ENCODE peak calls at places on chromosomes 7 and 10, in five cellular contexts. N is right lobe of liver, O is testis, F is pancreas, V is left lung. D is an unnamed sample.

GRCh38 chr10:58028597-58029366 is 238.9 kb downstream of the IPMK start:
- DNase-seq in O (no peak), F (no peak), N (no peak), V (no peak), D (no peak)

GRCh38 chr10:132432176-132432540 is 35.2 kb downstream of the PWWP2B start:
- DNase-seq in F (peak; percentile 32), N (no peak), V (no peak), O (no peak), D (no peak)

GRCh38 chr10:129972145-129972965 is 8.3 kb upstream of the EBF3 start:
- DNase-seq in V (no peak), O (no peak), N (no peak), F (no peak), D (no peak)

GRCh38 chr7:85928500-85928899 is 715.2 kb upstream of the GRM3 start:
- DNase-seq in V (no peak), F (no peak), N (no peak), O (no peak), D (no peak)

GRCh38 chr10:62580396-62580795 is 206.2 kb downstream of the ZNF365 start:
- DNase-seq in V (no peak), F (no peak), N (no peak), O (no peak), D (no peak)

GRCh38 chr7:155214328-155214986 is 83.2 kb upstream of the INSIG1 start:
- DNase-seq in F (peak; percentile 78), V (peak; percentile 33), O (peak; percentile 64), N (peak; percentile 69), D (no peak)

GRCh38 chr10:43216931-43217562 is 49.8 kb downstream of the RASGEF1A start:
- DNase-seq in V (peak; percentile 13), O (no peak), F (peak; percentile 4), N (peak; percentile 45), D (no peak)

GRCh38 chr7:127674361-127674760 is 22.4 kb downstream of the SND1 start:
- DNase-seq in V (no peak), F (no peak), N (no peak), O (no peak), D (no peak)

GRCh38 chr7:73885975-73886798 is 25.2 kb downstream of the TMEM270 start:
- DNase-seq in O (peak; percentile 80), V (no peak), F (no peak), N (no peak), D (peak; percentile 63)

GRCh38 chr7:7177044-7177517 is 5.3 kb upstream of the C1GALT1 start:
- DNase-seq in V (no peak), F (no peak), O (no peak), N (no peak), D (no peak)

GRCh38 chr10:43931308-43931930 is 282.7 kb upstream of the ZNF32 start:
- DNase-seq in O (no peak), N (no peak), V (no peak), F (no peak), D (no peak)

GRCh38 chr7:32259917-32260596 is 189.8 kb upstream of the PDE1C start:
- DNase-seq in V (no peak), O (no peak), N (no peak), F (peak; percentile 23), D (no peak)

GRCh38 chr10:84328303-84329093 is at the start of gene CCSER2:
- DNase-seq in V (peak; percentile 99), O (peak; percentile 99), F (peak; percentile 100), N (peak; percentile 99), D (peak; percentile 99)

GRCh38 chr7:49400891-49401550 is 372.4 kb upstream of the VWC2 start:
- DNase-seq in V (no peak), O (no peak), F (no peak), N (no peak), D (no peak)

GRCh38 chr7:88224596-88225275 is 4.9 kb upstream of the SRI start:
- DNase-seq in O (no peak), N (no peak), V (no peak), F (no peak), D (no peak)

GRCh38 chr7:100642534-100642907 is 1.2 kb upstream of the TFR2 start:
- DNase-seq in O (no peak), F (no peak), V (no peak), N (peak; percentile 91), D (no peak)

GRCh38 chr7:64904008-64904407 is 935 bp downstream of the ZNF273 start:
- DNase-seq in F (no peak), V (no peak), N (no peak), O (no peak), D (no peak)

GRCh38 chr10:31836569-31837406 is 91.8 kb downstream of the ARHGAP12 start:
- DNase-seq in V (no peak), O (no peak), F (no peak), N (no peak), D (no peak)

GRCh38 chr10:75294866-75295692 is 59.3 kb upstream of the COMTD1 start:
- DNase-seq in V (peak; percentile 85), O (peak; percentile 69), F (peak; percentile 93), N (peak; percentile 68), D (peak; percentile 88)

DNA sequence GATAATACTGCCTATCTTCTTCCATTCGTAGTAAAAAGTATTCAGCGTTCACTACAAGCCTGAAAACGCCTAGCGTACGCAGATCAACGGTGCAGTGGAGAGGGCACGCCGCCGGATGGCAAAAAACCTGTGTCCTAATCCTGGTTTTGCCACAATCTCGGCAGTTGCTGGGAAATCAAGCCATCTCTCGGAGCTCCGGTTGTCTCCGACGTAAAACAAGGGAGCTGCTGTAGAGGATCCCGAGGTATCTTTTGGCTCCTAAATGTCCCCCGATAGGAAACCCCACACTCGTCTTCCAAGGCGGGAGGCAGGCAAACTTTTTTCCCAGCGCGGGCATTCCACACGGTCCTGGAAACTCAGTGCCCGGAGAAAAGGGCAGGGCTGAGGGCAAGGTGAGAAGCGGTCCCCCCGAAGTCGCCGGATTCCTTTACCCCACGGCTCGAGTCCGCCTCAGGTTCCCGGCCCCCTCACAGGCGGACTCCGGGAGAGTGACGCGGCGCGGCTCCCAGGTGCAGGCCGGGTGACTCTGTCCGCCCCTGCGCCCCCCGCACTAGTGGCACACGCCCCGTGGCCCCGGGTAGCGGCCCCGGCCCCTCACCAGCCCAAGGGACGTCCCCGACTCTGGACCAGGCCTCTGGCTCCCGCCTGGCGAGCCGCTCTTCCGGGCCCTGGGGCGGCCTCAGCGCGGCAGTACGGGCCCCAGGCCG is 649 bp downstream of the IDE start:
- DNase-seq in N (no peak), O (peak; percentile 41), V (no peak), F (peak; percentile 38), D (peak; percentile 26)
- TF ChIP-seq CTCF in N (no peak), O (no peak), V (no peak), F (no peak), D (no peak)

DNA sequence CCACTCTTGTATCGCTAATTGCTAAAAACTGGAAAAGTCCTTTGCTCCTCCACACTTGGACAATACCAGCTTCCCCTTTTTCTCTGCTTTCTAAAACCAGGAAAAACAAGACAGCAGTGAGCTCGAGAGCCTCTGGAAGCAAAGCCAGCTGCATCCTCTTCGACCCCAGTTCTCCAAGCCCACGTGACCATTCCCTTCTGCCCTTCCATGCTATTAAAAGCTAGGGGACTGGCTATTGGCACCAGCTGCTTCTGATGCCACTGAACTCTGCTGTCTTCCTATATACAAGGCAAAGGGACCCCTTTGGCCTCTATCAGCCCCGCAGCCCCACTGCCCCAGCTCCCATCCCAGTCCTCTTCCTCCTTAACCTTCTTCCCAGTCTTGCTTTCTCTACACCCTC is 92.3 kb downstream of the SPDYE5 start:
- DNase-seq in V (no peak), O (no peak), N (no peak), F (no peak), D (no peak)
- H3K4me1 ChIP-seq in V (no peaks in the 10 kb centered on the region), O (no peaks in the 10 kb centered on the region), N (no peaks in the 10 kb centered on the region), F (no peaks in the 10 kb centered on the region), D (no peaks in the 10 kb centered on the region)

GRCh38 chr10:114872519-114873087 is 51.0 kb downstream of the FHIP2A start:
- DNase-seq in O (no peak), V (no peak), N (no peak), F (no peak), D (no peak)

GRCh38 chr10:114876169-114876568 is 54.6 kb downstream of the FHIP2A start:
- DNase-seq in V (no peak), N (no peak), O (no peak), F (no peak), D (peak; percentile 15)

GRCh38 chr10:114876602-114877300 is 55.2 kb downstream of the FHIP2A start:
- DNase-seq in O (peak; percentile 83), V (peak; percentile 54), F (peak; percentile 51), N (peak; percentile 78), D (peak; percentile 68)

GRCh38 chr10:114877301-114877644 is 55.7 kb downstream of the FHIP2A start:
- DNase-seq in N (no peak), O (no peak), F (no peak), V (no peak), D (no peak)

GRCh38 chr10:114874827-114875541 is 53.4 kb downstream of the FHIP2A start:
- DNase-seq in O (peak; percentile 30), V (peak; percentile 41), N (no peak), F (no peak), D (no peak)
- TF ChIP-seq CTCF in O (no peak), V (no peak), N (no peak), F (no peak), D (no peak)

GRCh38 chr7:150373049-150373801 is 4.6 kb downstream of the REPIN1 start:
- DNase-seq in N (no peak), O (no peak), V (no peak), F (peak; percentile 65), D (no peak)
- H3K4me1 ChIP-seq in N (peaks cover 50% of the 10 kb centered on the region), O (peaks cover 23% of the 10 kb centered on the region), V (peaks cover 21% of the 10 kb centered on the region), F (peaks cover 17% of the 10 kb centered on the region), D (peaks cover 36% of the 10 kb centered on the region)

DNA sequence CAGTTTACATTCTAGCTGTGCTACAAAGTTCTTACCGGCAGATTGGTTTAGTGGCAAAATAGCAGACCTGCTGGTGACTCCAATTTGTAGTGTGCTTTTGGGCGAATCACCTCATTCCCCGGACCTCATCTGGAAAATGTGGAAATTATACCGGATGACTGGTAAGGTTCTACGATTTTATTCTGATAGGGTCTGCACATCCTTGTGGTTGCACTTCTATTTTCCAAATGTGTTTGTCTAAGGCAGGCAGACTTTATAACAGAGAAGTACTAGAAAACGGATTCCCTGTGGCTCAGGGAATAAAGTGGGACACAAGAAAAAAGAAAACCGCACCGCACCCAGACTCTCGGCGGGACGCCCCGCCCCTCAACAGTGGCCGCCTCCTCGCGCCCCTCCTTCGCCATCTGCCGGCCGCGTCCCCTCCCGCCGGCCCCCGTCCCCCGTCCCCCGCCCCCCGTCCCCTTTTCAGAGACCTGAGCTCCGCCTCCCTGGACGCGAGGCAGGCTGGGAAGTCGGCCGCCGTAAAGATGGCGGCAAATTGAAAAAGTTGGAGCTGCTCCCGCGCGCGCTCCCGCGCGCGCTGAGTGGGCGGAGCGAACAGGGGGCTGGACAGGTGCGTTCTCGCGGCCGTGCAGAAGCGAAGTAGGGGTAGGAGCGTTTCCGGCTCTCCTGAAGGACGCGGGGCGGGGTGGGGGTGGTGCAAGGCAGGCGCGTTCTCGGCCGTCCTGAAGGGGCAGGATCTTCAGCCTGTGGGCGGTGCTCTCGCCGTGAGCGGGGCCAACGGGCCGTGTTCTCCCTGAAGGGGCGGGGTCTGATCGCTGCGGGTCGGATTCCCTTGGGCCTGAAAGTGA is 531 bp upstream of the CCM2 start:
- DNase-seq in V (peak; percentile 100), O (peak; percentile 99), F (peak; percentile 100), N (peak; percentile 100), D (peak; percentile 100)
- TF ChIP-seq CTCF in V (no peak), O (no peak), F (no peak), N (no peak), D (peak; percentile 18)